ENCODE peak calls at places on chromosomes 12 and 14, in seven cellular contexts. L is uterus, C is HCT116, V is HepG2, O is breast epithelium, P is thyroid gland, H is testis. X is an unnamed sample. For H3K36me3, the result is how much of the 10 kb centered on the place peaks cover.

GRCh38 chr12:25794580-25794979 is 163.9 kb upstream of the RASSF8 start:
- DNase-seq in L (no peak), C (no peak), V (no peak), O (no peak), P (no peak), H (no peak), X (no peak)

GRCh38 chr12:4281173-4281654 is 7.7 kb downstream of the CCND2 start:
- DNase-seq in L (peak), C (no peak), V (no peak), O (no peak), P (no peak), H (no peak), X (peak)

GRCh38 chr12:57609781-57610552 is 1.3 kb upstream of the ARHGEF25 start:
- DNase-seq in L (peak), C (no peak), V (no peak), O (no peak), P (no peak), H (peak), X (no peak)

GRCh38 chr12:59570134-59570533 is 25.7 kb upstream of the SLC16A7 start:
- DNase-seq in L (no peak), C (no peak), V (no peak), O (no peak), P (no peak), H (no peak), X (no peak)

GRCh38 chr12:67792185-67792584 is 143.6 kb downstream of the DYRK2 start:
- DNase-seq in L (no peak), C (no peak), V (no peak), O (no peak), P (no peak), H (no peak), X (no peak)

GRCh38 chr12:92582466-92582865 is 120.3 kb upstream of the PLEKHG7 start:
- DNase-seq in L (no peak), C (no peak), V (no peak), O (no peak), P (no peak), H (no peak), X (no peak)

GRCh38 chr12:70154087-70154486 is 89.1 kb upstream of the CNOT2 start:
- DNase-seq in L (no peak), C (peak), V (no peak), O (no peak), P (no peak), H (no peak), X (no peak)

GRCh38 chr12:62930546-62931425 is 4.2 kb downstream of the PPM1H start:
- DNase-seq in L (no peak), C (no peak), V (no peak), O (no peak), P (no peak), H (no peak), X (no peak)

GRCh38 chr12:72267974-72268373 is 4.2 kb upstream of the TRHDE start:
- DNase-seq in L (no peak), C (no peak), V (no peak), O (no peak), P (no peak), H (no peak), X (no peak)

GRCh38 chr14:64324461-64325255 is 30.5 kb upstream of the ESR2 start:
- DNase-seq in L (no peak), C (no peak), V (no peak), O (no peak), P (no peak), H (no peak), X (no peak)

GRCh38 chr14:98498019-98498885 is 773.7 kb downstream of the BCL11B start:
- DNase-seq in L (no peak), C (no peak), V (no peak), O (no peak), P (no peak), H (no peak), X (no peak)

GRCh38 chr14:59208224-59208814 is 19.9 kb downstream of the DAAM1 start:
- DNase-seq in L (peak), C (no peak), V (no peak), O (no peak), P (no peak), H (no peak), X (no peak)

GRCh38 chr12:116969615-116970575 is 59.1 kb downstream of the FBXW8 start:
- DNase-seq in L (no peak), C (no peak), V (no peak), O (no peak), P (no peak), H (peak), X (no peak)

GRCh38 chr14:76926521-76927251 is 100.5 kb downstream of the LRRC74A start:
- DNase-seq in L (peak), C (no peak), V (no peak), O (no peak), P (no peak), H (peak), X (no peak)

GRCh38 chr12:76024942-76025600 is 6.5 kb downstream of the PHLDA1 start:
- DNase-seq in L (no peak), C (no peak), V (no peak), O (no peak), P (no peak), H (no peak), X (no peak)

GRCh38 chr12:115810580-115810979 is 466.9 kb downstream of the MED13L start:
- DNase-seq in L (no peak), C (no peak), V (no peak), O (no peak), P (no peak), H (no peak), X (no peak)

GRCh38 chr14:103334644-103335603 is 887 bp downstream of the EIF5 start:
- DNase-seq in L (peak), C (no peak), V (peak), O (peak), P (peak), H (peak), X (peak)

GRCh38 chr12:69886101-69886500 is 61.1 kb downstream of the MYRFL start:
- DNase-seq in L (no peak), C (no peak), V (no peak), O (no peak), P (no peak), H (no peak), X (no peak)

GRCh38 chr14:37583358-37584210 is 11.5 kb downstream of the FOXA1 start:
- DNase-seq in L (no peak), C (no peak), V (peak), O (no peak), P (no peak), H (no peak), X (peak)

GRCh38 chr12:447132-447531 is 12.6 kb upstream of the B4GALNT3 start:
- DNase-seq in L (no peak), C (no peak), V (no peak), O (no peak), P (no peak), H (no peak), X (no peak)

GRCh38 chr12:120820885-120821510 is 83.2 kb downstream of the SPPL3 start:
- DNase-seq in L (no peak), C (no peak), V (no peak), O (no peak), P (no peak), H (no peak), X (no peak)

GRCh38 chr12:3116106-3116898 is 39.1 kb downstream of the TSPAN9 start:
- DNase-seq in L (no peak), C (no peak), V (no peak), O (no peak), P (no peak), H (no peak), X (no peak)

GRCh38 chr14:65019944-65020566 is 33.4 kb downstream of the FNTB start:
- DNase-seq in L (peak), C (peak), V (peak), O (no peak), P (peak), H (peak), X (peak)

GRCh38 chr12:21559855-21560569 is 33.9 kb downstream of the SPX start:
- DNase-seq in L (no peak), C (no peak), V (no peak), O (no peak), P (no peak), H (no peak), X (no peak)

GRCh38 chr12:96294831-96295230 is 100.7 kb downstream of the ELK3 start:
- DNase-seq in L (no peak), C (no peak), V (no peak), O (no peak), P (no peak), H (no peak), X (no peak)

GRCh38 chr12:5078423-5078822 is 34.7 kb downstream of the KCNA5 start:
- DNase-seq in L (no peak), C (no peak), V (no peak), O (no peak), P (peak), H (no peak), X (no peak)

GRCh38 chr12:92468358-92469020 is 234.3 kb upstream of the PLEKHG7 start:
- DNase-seq in L (no peak), C (no peak), V (no peak), O (no peak), P (no peak), H (no peak), X (no peak)

GRCh38 chr14:99471731-99472130 is 8.9 kb downstream of the SETD3 start:
- DNase-seq in L (no peak), C (no peak), V (no peak), O (no peak), P (no peak), H (no peak), X (no peak)

GRCh38 chr12:59812716-59813115 is 216.9 kb downstream of the SLC16A7 start:
- DNase-seq in L (no peak), C (no peak), V (no peak), O (no peak), P (no peak), H (no peak), X (no peak)

GRCh38 chr12:92702754-92703679 is at the start of gene PLEKHG7:
- DNase-seq in L (no peak), C (no peak), V (peak), O (no peak), P (no peak), H (no peak), X (peak)

GRCh38 chr12:32155041-32155440 is 48.4 kb downstream of the BICD1 start:
- DNase-seq in L (no peak), C (no peak), V (no peak), O (no peak), P (no peak), H (no peak), X (no peak)

GRCh38 chr14:30558675-30559555 is at the start of gene G2E3:
- DNase-seq in L (peak), C (peak), V (peak), O (peak), P (peak), H (peak), X (peak)

GRCh38 chr12:70664463-70664862 is 27.2 kb upstream of the PTPRB start:
- DNase-seq in L (no peak), C (no peak), V (no peak), O (no peak), P (no peak), H (no peak), X (no peak)

GRCh38 chr12:8680533-8680932 is 17.3 kb upstream of the RIMKLB start:
- DNase-seq in L (no peak), C (no peak), V (no peak), O (no peak), P (no peak), H (peak), X (no peak)

GRCh38 chr14:48725001-48725734 is 861.0 kb downstream of the RPS29 start:
- DNase-seq in L (no peak), C (no peak), V (no peak), O (no peak), P (no peak), H (no peak), X (no peak)

GRCh38 chr14:29587761-29588160 is 339.9 kb downstream of the PRKD1 start:
- DNase-seq in L (no peak), C (no peak), V (no peak), O (no peak), P (no peak), H (no peak), X (no peak)

GRCh38 chr12:52825961-52826360 is 8.2 kb downstream of the KRT79 start:
- DNase-seq in L (no peak), C (no peak), V (no peak), O (no peak), P (no peak), H (no peak), X (no peak)

GRCh38 chr12:124389537-124390441 is 94.9 kb downstream of the RFLNA start:
- DNase-seq in L (peak), C (no peak), V (peak), O (no peak), P (no peak), H (no peak), X (peak)

GRCh38 chr12:124387510-124387855 is 92.6 kb downstream of the RFLNA start:
- DNase-seq in L (peak), C (no peak), V (peak), O (no peak), P (no peak), H (no peak), X (no peak)

GRCh38 chr12:124388038-124388676 is 93.3 kb downstream of the RFLNA start:
- DNase-seq in L (peak), C (no peak), V (no peak), O (no peak), P (no peak), H (no peak), X (no peak)

GRCh38 chr12:124390442-124391116 is 95.7 kb downstream of the RFLNA start:
- DNase-seq in L (peak), C (peak), V (no peak), O (no peak), P (no peak), H (no peak), X (peak)

GRCh38 chr12:124388679-124389536 is 94.0 kb downstream of the RFLNA start:
- DNase-seq in L (peak), C (no peak), V (peak), O (peak), P (peak), H (peak), X (peak)
- TF ChIP-seq POLR2A in L (peak), C (no peak), V (peak), O (no peak), P (no peak), H (no peak), X (peak)

DNA sequence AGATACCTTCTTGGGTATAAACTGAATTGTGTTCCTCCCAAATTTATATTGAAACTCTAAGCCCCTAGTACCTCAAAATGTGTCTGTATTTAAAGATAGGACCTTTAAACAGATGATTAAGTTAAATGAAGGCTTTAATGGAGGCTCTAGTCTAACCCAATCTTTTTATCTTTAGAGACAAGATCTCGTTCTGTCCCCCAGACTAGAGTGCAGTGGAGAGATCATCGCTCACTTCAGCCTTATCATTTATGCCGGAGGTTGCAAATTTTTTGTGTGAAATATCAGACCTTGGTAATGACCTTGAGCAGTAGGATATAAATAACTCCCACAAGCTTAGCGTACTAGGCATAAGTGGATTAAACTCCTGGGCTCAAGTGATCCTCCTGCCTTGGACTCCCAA is 81.8 kb downstream of the C14orf132 start:
- DNase-seq in L (no peak), C (no peak), V (no peak), O (no peak), P (no peak), H (no peak), X (no peak)
- H3K36me3 ChIP-seq in L (under half), C (under half), V (under half), O (under half), P (under half), H (under half), X (under half)

DNA sequence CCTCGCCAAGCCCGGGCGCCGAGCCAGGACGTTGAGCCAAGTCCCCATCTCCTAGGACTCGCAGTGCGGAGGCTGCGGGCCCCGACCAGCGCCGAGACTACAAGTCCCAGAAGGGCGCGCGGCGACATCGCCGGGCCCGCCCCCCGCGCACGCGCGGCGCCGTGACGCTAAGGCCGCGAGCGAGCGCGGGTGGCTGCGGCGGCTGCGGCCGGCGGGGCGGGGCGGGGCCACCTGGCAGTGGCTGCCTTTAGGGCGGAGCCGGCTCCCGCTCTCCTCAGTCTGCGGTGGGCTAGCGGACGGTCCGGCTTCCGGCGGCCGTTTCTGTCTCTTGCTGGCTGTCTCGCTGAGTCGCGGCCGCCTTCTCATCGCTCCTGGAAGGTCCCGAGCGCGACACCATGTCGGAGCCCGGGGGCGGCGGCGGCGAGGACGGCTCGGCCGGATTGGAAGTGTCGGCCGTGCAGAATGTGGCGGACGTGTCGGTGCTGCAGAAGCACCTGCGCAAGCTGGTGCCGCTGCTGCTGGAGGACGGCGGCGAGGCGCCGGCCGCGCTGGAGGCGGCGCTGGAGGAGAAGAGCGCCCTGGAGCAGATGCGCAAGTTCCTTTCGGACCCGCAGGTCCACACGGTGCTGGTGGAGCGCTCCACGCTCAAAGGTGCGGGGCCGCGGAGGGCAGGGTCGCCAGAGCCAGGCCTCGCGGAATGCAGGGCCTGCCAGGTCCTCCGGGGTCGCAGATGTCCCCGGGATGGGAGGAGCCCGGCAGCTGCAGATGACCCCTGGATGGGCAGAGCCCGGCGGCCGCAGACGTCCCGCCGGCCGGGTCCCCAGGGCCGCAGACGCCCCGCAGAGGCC is at the start of gene DYNC1H1:
- DNase-seq in L (peak), C (peak), V (peak), O (peak), P (peak), H (peak), X (peak)
- TF ChIP-seq POLR2A in L (peak), C (peak), V (peak), O (peak), P (peak), H (peak), X (peak)

GRCh38 chr12:101375573-101375972 is 32.0 kb downstream of the ARL1 start:
- DNase-seq in L (no peak), C (no peak), V (no peak), O (no peak), P (no peak), H (no peak), X (no peak)

GRCh38 chr12:101368016-101368415 is 39.6 kb downstream of the ARL1 start:
- DNase-seq in L (no peak), C (no peak), V (no peak), O (no peak), P (no peak), H (no peak), X (no peak)

GRCh38 chr12:101372431-101372830 is 35.1 kb downstream of the ARL1 start:
- DNase-seq in L (no peak), C (no peak), V (no peak), O (no peak), P (no peak), H (no peak), X (no peak)
- H3K36me3 ChIP-seq in L (under half), C (half or more), V (under half), O (under half), P (under half), H (under half), X (under half)

DNA sequence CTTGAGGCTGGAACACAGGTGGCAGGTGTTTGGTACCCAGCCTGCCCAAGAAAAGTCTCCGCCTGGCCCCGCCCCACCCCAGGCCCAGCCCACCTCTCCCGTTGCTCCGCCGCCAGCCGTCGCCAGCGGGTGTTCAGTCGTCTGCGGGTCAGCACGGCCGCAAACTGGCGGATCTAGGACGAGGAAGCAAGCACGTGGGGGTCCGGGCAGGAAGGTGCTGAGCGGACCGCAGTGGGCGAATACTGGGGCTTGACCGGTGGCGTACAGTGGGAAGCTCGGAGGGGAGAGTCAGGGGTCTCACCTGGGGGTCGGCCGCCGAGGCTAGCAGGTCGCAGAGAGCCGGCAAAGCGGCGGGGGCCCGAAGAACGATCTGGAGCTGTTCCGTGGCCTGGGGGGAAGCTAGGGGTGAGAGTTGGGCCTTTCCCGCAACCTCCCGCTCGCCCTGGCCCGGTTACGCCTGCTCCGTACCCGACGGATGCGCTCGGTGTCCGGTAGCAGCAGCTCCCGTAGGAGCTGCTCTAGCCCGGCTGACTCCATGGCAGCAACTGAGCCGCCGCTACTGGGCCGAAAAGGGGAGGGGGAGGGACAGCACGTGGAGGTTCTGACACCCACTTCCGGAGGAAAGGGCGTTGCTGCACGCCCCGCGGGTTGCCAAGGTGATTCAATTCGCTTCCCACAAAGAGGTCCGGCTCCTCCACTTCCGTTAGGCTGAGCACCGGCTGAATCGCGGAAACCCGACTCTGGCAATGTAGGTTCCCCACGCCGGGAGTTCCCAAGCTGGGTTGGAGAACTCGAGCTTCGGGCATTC is at the start of gene IPO4:
- DNase-seq in L (peak), C (peak), V (peak), O (peak), P (peak), H (peak), X (peak)
- TF ChIP-seq POLR2A in L (peak), C (peak), V (no peak), O (no peak), P (no peak), H (no peak), X (peak)

GRCh38 chr14:22846811-22847307 is 10.5 kb downstream of the MMP14 start:
- DNase-seq in L (no peak), C (no peak), V (no peak), O (no peak), P (no peak), H (no peak), X (no peak)

GRCh38 chr14:22844221-22845102 is 8.1 kb downstream of the MMP14 start:
- DNase-seq in L (no peak), C (no peak), V (no peak), O (no peak), P (no peak), H (no peak), X (no peak)

GRCh38 chr14:22845821-22846625 is 9.6 kb downstream of the MMP14 start:
- DNase-seq in L (no peak), C (no peak), V (no peak), O (no peak), P (no peak), H (no peak), X (no peak)

GRCh38 chr14:22843123-22843925 is 6.9 kb downstream of the MMP14 start:
- DNase-seq in L (no peak), C (no peak), V (no peak), O (no peak), P (no peak), H (no peak), X (no peak)

GRCh38 chr14:22845103-22845394 is 8.7 kb downstream of the MMP14 start:
- DNase-seq in L (no peak), C (no peak), V (no peak), O (no peak), P (no peak), H (no peak), X (no peak)
- H3K36me3 ChIP-seq in L (under half), C (under half), V (under half), O (under half), P (under half), H (under half), X (under half)